ENCODE peak calls at places on chromosomes 7 and 10, in seven cellular contexts. One of them, this sample, is unnamed.

GRCh38 chr7:17640730-17641377 is 299.4 kb downstream of the SNX13 start:
- DNase-seq in neuronal stem cell: peak
- DNase-seq in H9: no peak
- DNase-seq in mesendoderm: peak
- DNase-seq in IMR-90: peak
- DNase-seq in mesenchymal stem cell: peak
- DNase-seq in trophoblast cell: peak
- DNase-seq in this sample: no peak

GRCh38 chr7:98322331-98323260 is 41.1 kb downstream of the BRI3 start:
- DNase-seq in neuronal stem cell: no peak
- DNase-seq in H9: peak
- DNase-seq in mesendoderm: peak
- DNase-seq in IMR-90: no peak
- DNase-seq in mesenchymal stem cell: no peak
- DNase-seq in trophoblast cell: no peak
- DNase-seq in this sample: no peak

GRCh38 chr7:6623589-6624245 is 8.3 kb downstream of the ZNF853 start:
- DNase-seq in neuronal stem cell: no peak
- DNase-seq in H9: no peak
- DNase-seq in mesendoderm: no peak
- DNase-seq in IMR-90: no peak
- DNase-seq in mesenchymal stem cell: no peak
- DNase-seq in trophoblast cell: no peak
- DNase-seq in this sample: no peak

GRCh38 chr7:154646126-154647013 is 356.6 kb downstream of the PAXIP1 start:
- DNase-seq in neuronal stem cell: no peak
- DNase-seq in H9: no peak
- DNase-seq in mesendoderm: no peak
- DNase-seq in IMR-90: no peak
- DNase-seq in mesenchymal stem cell: no peak
- DNase-seq in trophoblast cell: peak
- DNase-seq in this sample: no peak

GRCh38 chr10:3949741-3950140 is 164.7 kb upstream of the KLF6 start:
- DNase-seq in neuronal stem cell: no peak
- DNase-seq in H9: no peak
- DNase-seq in mesendoderm: no peak
- DNase-seq in IMR-90: no peak
- DNase-seq in mesenchymal stem cell: no peak
- DNase-seq in trophoblast cell: no peak
- DNase-seq in this sample: no peak

GRCh38 chr10:64468219-64468618 is 947.0 kb downstream of the REEP3 start:
- DNase-seq in neuronal stem cell: no peak
- DNase-seq in H9: no peak
- DNase-seq in mesendoderm: no peak
- DNase-seq in IMR-90: no peak
- DNase-seq in mesenchymal stem cell: no peak
- DNase-seq in trophoblast cell: no peak
- DNase-seq in this sample: no peak

GRCh38 chr7:21771906-21772610 is 173.6 kb downstream of the CDCA7L start:
- DNase-seq in neuronal stem cell: peak
- DNase-seq in H9: peak
- DNase-seq in mesendoderm: peak
- DNase-seq in IMR-90: no peak
- DNase-seq in mesenchymal stem cell: no peak
- DNase-seq in trophoblast cell: no peak
- DNase-seq in this sample: peak

GRCh38 chr10:86349474-86349873 is 17.1 kb downstream of the GRID1 start:
- DNase-seq in neuronal stem cell: no peak
- DNase-seq in H9: peak
- DNase-seq in mesendoderm: peak
- DNase-seq in IMR-90: no peak
- DNase-seq in mesenchymal stem cell: peak
- DNase-seq in trophoblast cell: no peak
- DNase-seq in this sample: peak

GRCh38 chr10:7611909-7612308 is 54.9 kb downstream of the ITIH5 start:
- DNase-seq in neuronal stem cell: no peak
- DNase-seq in H9: no peak
- DNase-seq in mesendoderm: no peak
- DNase-seq in IMR-90: no peak
- DNase-seq in mesenchymal stem cell: no peak
- DNase-seq in trophoblast cell: no peak
- DNase-seq in this sample: no peak

GRCh38 chr10:131033166-131034085 is 278.1 kb downstream of the TCERG1L start:
- DNase-seq in neuronal stem cell: no peak
- DNase-seq in H9: no peak
- DNase-seq in mesendoderm: no peak
- DNase-seq in IMR-90: no peak
- DNase-seq in mesenchymal stem cell: no peak
- DNase-seq in trophoblast cell: no peak
- DNase-seq in this sample: no peak

GRCh38 chr10:25724241-25724640 is 209.8 kb upstream of the MYO3A start:
- DNase-seq in neuronal stem cell: no peak
- DNase-seq in H9: no peak
- DNase-seq in mesendoderm: no peak
- DNase-seq in IMR-90: no peak
- DNase-seq in mesenchymal stem cell: no peak
- DNase-seq in trophoblast cell: no peak
- DNase-seq in this sample: no peak

GRCh38 chr10:25725917-25726716 is 207.9 kb upstream of the MYO3A start:
- DNase-seq in neuronal stem cell: peak
- DNase-seq in H9: peak
- DNase-seq in mesendoderm: peak
- DNase-seq in IMR-90: peak
- DNase-seq in mesenchymal stem cell: peak
- DNase-seq in trophoblast cell: peak
- DNase-seq in this sample: no peak
- H4K8ac ChIP-seq in neuronal stem cell: no peak
- H4K8ac ChIP-seq in H9: no peak
- H4K8ac ChIP-seq in mesendoderm: no peak
- H4K8ac ChIP-seq in IMR-90: no peak
- H4K8ac ChIP-seq in mesenchymal stem cell: no peak
- H4K8ac ChIP-seq in trophoblast cell: no peak
- H4K8ac ChIP-seq in this sample: no peak

GRCh38 chr10:79209340-79209739 is 137.9 kb upstream of the PPIF start:
- DNase-seq in neuronal stem cell: no peak
- DNase-seq in H9: no peak
- DNase-seq in mesendoderm: no peak
- DNase-seq in IMR-90: no peak
- DNase-seq in mesenchymal stem cell: no peak
- DNase-seq in trophoblast cell: no peak
- DNase-seq in this sample: no peak
- H3K23ac ChIP-seq in neuronal stem cell: peak
- H3K23ac ChIP-seq in H9: no peak
- H3K23ac ChIP-seq in mesendoderm: no peak
- H3K23ac ChIP-seq in IMR-90: no peak
- H3K23ac ChIP-seq in mesenchymal stem cell: no peak
- H3K23ac ChIP-seq in trophoblast cell: no peak
- H3K23ac ChIP-seq in this sample: no peak

GRCh38 chr7:132740176-132740575 is 163.9 kb upstream of the PLXNA4 start:
- DNase-seq in neuronal stem cell: no peak
- DNase-seq in H9: no peak
- DNase-seq in mesendoderm: no peak
- DNase-seq in IMR-90: no peak
- DNase-seq in mesenchymal stem cell: no peak
- DNase-seq in trophoblast cell: no peak
- DNase-seq in this sample: no peak

GRCh38 chr7:132745510-132745909 is 169.2 kb upstream of the PLXNA4 start:
- DNase-seq in neuronal stem cell: no peak
- DNase-seq in H9: no peak
- DNase-seq in mesendoderm: peak
- DNase-seq in IMR-90: no peak
- DNase-seq in mesenchymal stem cell: no peak
- DNase-seq in trophoblast cell: no peak
- DNase-seq in this sample: no peak

GRCh38 chr7:132739271-132739955 is 163.1 kb upstream of the PLXNA4 start:
- DNase-seq in neuronal stem cell: no peak
- DNase-seq in H9: no peak
- DNase-seq in mesendoderm: no peak
- DNase-seq in IMR-90: peak
- DNase-seq in mesenchymal stem cell: peak
- DNase-seq in trophoblast cell: peak
- DNase-seq in this sample: no peak

GRCh38 chr7:132743974-132744373 is 167.7 kb upstream of the PLXNA4 start:
- DNase-seq in neuronal stem cell: no peak
- DNase-seq in H9: no peak
- DNase-seq in mesendoderm: no peak
- DNase-seq in IMR-90: peak
- DNase-seq in mesenchymal stem cell: no peak
- DNase-seq in trophoblast cell: no peak
- DNase-seq in this sample: no peak

DNA sequence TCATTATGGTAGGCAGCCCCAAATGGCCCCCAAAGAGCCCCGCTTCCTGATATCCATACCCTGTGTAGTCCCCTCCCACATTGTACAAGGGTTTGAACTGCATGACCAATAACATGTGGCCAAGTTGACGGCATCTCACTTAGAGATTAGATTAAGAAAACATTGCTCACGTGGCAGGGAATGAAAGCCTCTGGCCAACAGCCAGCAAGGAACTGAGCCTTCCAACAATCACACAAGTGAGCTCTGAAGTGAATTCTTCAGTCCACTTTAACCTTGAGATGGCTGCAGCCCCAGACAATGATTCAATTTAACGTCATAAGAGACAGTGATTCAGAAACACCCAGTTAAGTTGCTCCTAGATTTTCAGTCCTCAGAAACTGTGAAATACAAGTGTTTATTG is 165.9 kb upstream of the PLXNA4 start:
- DNase-seq in neuronal stem cell: no peak
- DNase-seq in H9: no peak
- DNase-seq in mesendoderm: no peak
- DNase-seq in IMR-90: peak
- DNase-seq in mesenchymal stem cell: no peak
- DNase-seq in trophoblast cell: no peak
- DNase-seq in this sample: no peak
- H4K8ac ChIP-seq in neuronal stem cell: no peak
- H4K8ac ChIP-seq in H9: no peak
- H4K8ac ChIP-seq in mesendoderm: no peak
- H4K8ac ChIP-seq in IMR-90: no peak
- H4K8ac ChIP-seq in mesenchymal stem cell: no peak
- H4K8ac ChIP-seq in trophoblast cell: no peak
- H4K8ac ChIP-seq in this sample: no peak

GRCh38 chr7:39288303-39288702 is 277.9 kb upstream of the YAE1 start:
- DNase-seq in neuronal stem cell: no peak
- DNase-seq in H9: no peak
- DNase-seq in mesendoderm: no peak
- DNase-seq in IMR-90: no peak
- DNase-seq in mesenchymal stem cell: no peak
- DNase-seq in trophoblast cell: no peak
- DNase-seq in this sample: no peak
- H3K23ac ChIP-seq in neuronal stem cell: no peak
- H3K23ac ChIP-seq in H9: no peak
- H3K23ac ChIP-seq in mesendoderm: no peak
- H3K23ac ChIP-seq in IMR-90: no peak
- H3K23ac ChIP-seq in mesenchymal stem cell: no peak
- H3K23ac ChIP-seq in trophoblast cell: no peak
- H3K23ac ChIP-seq in this sample: no peak

GRCh38 chr10:71957546-71958275 is 6.5 kb upstream of the CHST3 start:
- DNase-seq in neuronal stem cell: no peak
- DNase-seq in H9: no peak
- DNase-seq in mesendoderm: peak
- DNase-seq in IMR-90: no peak
- DNase-seq in mesenchymal stem cell: no peak
- DNase-seq in trophoblast cell: no peak
- DNase-seq in this sample: no peak
- H4K8ac ChIP-seq in neuronal stem cell: no peak
- H4K8ac ChIP-seq in H9: no peak
- H4K8ac ChIP-seq in mesendoderm: no peak
- H4K8ac ChIP-seq in IMR-90: no peak
- H4K8ac ChIP-seq in mesenchymal stem cell: no peak
- H4K8ac ChIP-seq in trophoblast cell: no peak
- H4K8ac ChIP-seq in this sample: no peak

GRCh38 chr7:254337-255037 is 35.5 kb upstream of the FOXL3 start:
- DNase-seq in neuronal stem cell: no peak
- DNase-seq in H9: no peak
- DNase-seq in mesendoderm: no peak
- DNase-seq in IMR-90: no peak
- DNase-seq in mesenchymal stem cell: no peak
- DNase-seq in trophoblast cell: no peak
- DNase-seq in this sample: no peak
- H3K23ac ChIP-seq in neuronal stem cell: no peak
- H3K23ac ChIP-seq in H9: no peak
- H3K23ac ChIP-seq in mesendoderm: no peak
- H3K23ac ChIP-seq in IMR-90: no peak
- H3K23ac ChIP-seq in mesenchymal stem cell: no peak
- H3K23ac ChIP-seq in trophoblast cell: no peak
- H3K23ac ChIP-seq in this sample: no peak

GRCh38 chr7:156074084-156074483 is 261.8 kb upstream of the SHH start:
- DNase-seq in neuronal stem cell: no peak
- DNase-seq in H9: no peak
- DNase-seq in mesendoderm: no peak
- DNase-seq in IMR-90: no peak
- DNase-seq in mesenchymal stem cell: no peak
- DNase-seq in trophoblast cell: no peak
- DNase-seq in this sample: no peak
- H4K8ac ChIP-seq in neuronal stem cell: no peak
- H4K8ac ChIP-seq in H9: no peak
- H4K8ac ChIP-seq in mesendoderm: no peak
- H4K8ac ChIP-seq in IMR-90: no peak
- H4K8ac ChIP-seq in mesenchymal stem cell: no peak
- H4K8ac ChIP-seq in trophoblast cell: no peak
- H4K8ac ChIP-seq in this sample: no peak

DNA sequence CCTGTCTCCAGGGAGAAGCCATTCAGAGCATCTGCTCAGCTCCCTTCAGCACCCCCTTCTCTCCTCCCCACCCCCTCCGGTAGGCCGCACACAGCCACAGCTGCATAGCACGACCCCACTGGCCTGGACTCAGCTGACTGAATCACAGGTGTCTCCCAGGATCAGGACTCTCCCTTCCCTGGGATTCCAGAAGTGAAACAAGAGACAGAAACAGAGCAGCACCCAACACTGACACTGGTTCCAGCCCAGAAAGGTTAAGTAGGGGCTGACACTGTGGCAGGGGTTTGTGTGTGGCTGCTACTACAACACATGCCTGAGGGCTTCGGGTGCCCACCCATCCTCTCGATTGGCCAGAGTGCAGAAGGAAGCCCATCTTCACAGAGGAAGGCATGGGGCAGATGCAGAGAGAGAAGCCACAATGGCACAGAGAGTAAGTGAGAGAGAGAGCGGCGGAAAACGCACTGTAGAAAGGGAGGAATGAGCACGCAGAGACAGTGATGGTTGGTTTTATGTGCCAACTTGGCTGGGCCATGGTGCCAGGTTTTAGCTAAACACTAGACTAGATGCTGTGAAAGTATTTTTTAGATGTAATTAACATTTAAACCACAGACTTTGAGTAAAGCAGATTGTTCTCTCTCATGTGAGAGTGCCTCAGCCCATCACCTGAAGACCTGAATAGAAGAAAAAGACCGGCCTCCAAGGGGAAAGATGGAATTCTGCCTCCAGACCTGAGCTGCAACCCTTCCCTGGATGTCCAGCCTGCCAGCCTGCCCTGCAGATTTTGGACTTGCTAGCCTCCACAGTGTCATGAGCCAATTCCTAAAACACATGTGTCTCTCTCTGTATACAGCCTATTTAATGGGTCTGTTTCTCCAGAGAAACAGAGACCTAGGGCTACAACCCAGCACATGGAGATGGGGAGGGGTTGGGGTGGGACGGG is 107.5 kb downstream of the GRB10 start:
- DNase-seq in neuronal stem cell: no peak
- DNase-seq in H9: no peak
- DNase-seq in mesendoderm: no peak
- DNase-seq in IMR-90: no peak
- DNase-seq in mesenchymal stem cell: no peak
- DNase-seq in trophoblast cell: no peak
- DNase-seq in this sample: no peak
- H3K23ac ChIP-seq in neuronal stem cell: no peak
- H3K23ac ChIP-seq in H9: no peak
- H3K23ac ChIP-seq in mesendoderm: no peak
- H3K23ac ChIP-seq in IMR-90: no peak
- H3K23ac ChIP-seq in mesenchymal stem cell: no peak
- H3K23ac ChIP-seq in trophoblast cell: no peak
- H3K23ac ChIP-seq in this sample: no peak

GRCh38 chr10:127198307-127198706 is 1.9 kb upstream of the INSYN2A start:
- DNase-seq in neuronal stem cell: no peak
- DNase-seq in H9: no peak
- DNase-seq in mesendoderm: no peak
- DNase-seq in IMR-90: no peak
- DNase-seq in mesenchymal stem cell: no peak
- DNase-seq in trophoblast cell: no peak
- DNase-seq in this sample: no peak
- H4K8ac ChIP-seq in neuronal stem cell: no peak
- H4K8ac ChIP-seq in H9: no peak
- H4K8ac ChIP-seq in mesendoderm: no peak
- H4K8ac ChIP-seq in IMR-90: no peak
- H4K8ac ChIP-seq in mesenchymal stem cell: no peak
- H4K8ac ChIP-seq in trophoblast cell: no peak
- H4K8ac ChIP-seq in this sample: no peak

This sample was measured in H1.